ENCODE peak calls at places on chromosome 19, in seven cellular contexts. One of them, this sample, is unnamed.

GRCh38 chr19:42113641-42114348 is 18.5 kb downstream of the POU2F2 start:
- DNase-seq in pancreas: peak; percentile 34
- DNase-seq in psoas muscle: peak; percentile 61
- DNase-seq in tibial nerve: no peak
- DNase-seq in esophagus squamous epithelium: no peak
- DNase-seq in aorta: peak; percentile 81
- DNase-seq in SJCRH30: peak; percentile 69
- DNase-seq in this sample: no peak

GRCh38 chr19:21947775-21948174 is 63.0 kb downstream of the ZNF208 start:
- DNase-seq in esophagus squamous epithelium: no peak
- DNase-seq in tibial nerve: no peak
- DNase-seq in aorta: no peak
- DNase-seq in SJCRH30: peak; percentile 4
- DNase-seq in pancreas: no peak
- DNase-seq in psoas muscle: no peak
- DNase-seq in this sample: no peak

GRCh38 chr19:16715613-16716012 is 4.0 kb upstream of the NWD1 start:
- DNase-seq in esophagus squamous epithelium: no peak
- DNase-seq in tibial nerve: no peak
- DNase-seq in pancreas: no peak
- DNase-seq in psoas muscle: no peak
- DNase-seq in SJCRH30: no peak
- DNase-seq in aorta: no peak
- DNase-seq in this sample: no peak

GRCh38 chr19:18998276-18998675 is 35.0 kb downstream of the SUGP2 start:
- DNase-seq in aorta: no peak
- DNase-seq in SJCRH30: no peak
- DNase-seq in psoas muscle: no peak
- DNase-seq in tibial nerve: no peak
- DNase-seq in esophagus squamous epithelium: no peak
- DNase-seq in pancreas: no peak
- DNase-seq in this sample: no peak

GRCh38 chr19:30371157-30371845 is 883 bp upstream of the ZNF536 start:
- DNase-seq in psoas muscle: no peak
- DNase-seq in tibial nerve: no peak
- DNase-seq in pancreas: no peak
- DNase-seq in SJCRH30: peak; percentile 38
- DNase-seq in esophagus squamous epithelium: no peak
- DNase-seq in aorta: no peak
- DNase-seq in this sample: no peak

GRCh38 chr19:17681505-17682125 is 6.5 kb downstream of the UNC13A start:
- DNase-seq in pancreas: no peak
- DNase-seq in aorta: peak; percentile 87
- DNase-seq in psoas muscle: peak; percentile 31
- DNase-seq in SJCRH30: peak; percentile 81
- DNase-seq in esophagus squamous epithelium: no peak
- DNase-seq in tibial nerve: no peak
- DNase-seq in this sample: no peak

GRCh38 chr19:42412223-42412622 is 15.0 kb downstream of the LIPE start:
- DNase-seq in pancreas: no peak
- DNase-seq in SJCRH30: peak; percentile 73
- DNase-seq in psoas muscle: no peak
- DNase-seq in esophagus squamous epithelium: no peak
- DNase-seq in tibial nerve: no peak
- DNase-seq in aorta: no peak
- DNase-seq in this sample: peak; percentile 83

GRCh38 chr19:27652281-27652680 is 1560.7 kb downstream of the UQCRFS1 start:
- DNase-seq in aorta: no peak
- DNase-seq in esophagus squamous epithelium: no peak
- DNase-seq in pancreas: no peak
- DNase-seq in psoas muscle: no peak
- DNase-seq in SJCRH30: no peak
- DNase-seq in tibial nerve: no peak
- DNase-seq in this sample: no peak

GRCh38 chr19:53333071-53333465 is 481 bp upstream of the ZNF845 start:
- DNase-seq in SJCRH30: peak; percentile 69
- DNase-seq in tibial nerve: no peak
- DNase-seq in psoas muscle: peak; percentile 29
- DNase-seq in esophagus squamous epithelium: no peak
- DNase-seq in aorta: peak; percentile 83
- DNase-seq in pancreas: peak; percentile 55
- DNase-seq in this sample: peak; percentile 34

GRCh38 chr19:53903055-53903680 is 5.9 kb upstream of the CACNG7 start:
- DNase-seq in psoas muscle: no peak
- DNase-seq in tibial nerve: no peak
- DNase-seq in SJCRH30: no peak
- DNase-seq in pancreas: no peak
- DNase-seq in aorta: no peak
- DNase-seq in esophagus squamous epithelium: no peak
- DNase-seq in this sample: no peak

GRCh38 chr19:13839193-13839937 is 37.6 kb upstream of the NANOS3 start:
- DNase-seq in aorta: peak; percentile 97
- DNase-seq in SJCRH30: peak; percentile 83
- DNase-seq in psoas muscle: peak; percentile 93
- DNase-seq in tibial nerve: peak; percentile 84
- DNase-seq in esophagus squamous epithelium: no peak
- DNase-seq in pancreas: peak; percentile 86
- DNase-seq in this sample: no peak

GRCh38 chr19:49672131-49672919 is 4.7 kb upstream of the PRMT1 start:
- DNase-seq in SJCRH30: peak; percentile 65
- DNase-seq in tibial nerve: peak; percentile 40
- DNase-seq in esophagus squamous epithelium: no peak
- DNase-seq in psoas muscle: peak; percentile 80
- DNase-seq in pancreas: peak; percentile 91
- DNase-seq in aorta: peak; percentile 94
- DNase-seq in this sample: peak; percentile 67

GRCh38 chr19:42488783-42489521 is 39.3 kb downstream of the CEACAM1 start:
- DNase-seq in psoas muscle: no peak
- DNase-seq in SJCRH30: no peak
- DNase-seq in tibial nerve: no peak
- DNase-seq in pancreas: no peak
- DNase-seq in aorta: no peak
- DNase-seq in esophagus squamous epithelium: no peak
- DNase-seq in this sample: no peak

GRCh38 chr19:42199440-42200115 is 17.9 kb downstream of the DEDD2 start:
- DNase-seq in psoas muscle: peak; percentile 43
- DNase-seq in esophagus squamous epithelium: no peak
- DNase-seq in SJCRH30: no peak
- DNase-seq in aorta: peak; percentile 76
- DNase-seq in pancreas: peak; percentile 68
- DNase-seq in tibial nerve: no peak
- DNase-seq in this sample: no peak

GRCh38 chr19:29524912-29525870 is 603 bp upstream of the VSTM2B start:
- DNase-seq in esophagus squamous epithelium: no peak
- DNase-seq in psoas muscle: no peak
- DNase-seq in aorta: peak; percentile 34
- DNase-seq in SJCRH30: no peak
- DNase-seq in pancreas: peak; percentile 60
- DNase-seq in tibial nerve: no peak
- DNase-seq in this sample: no peak

GRCh38 chr19:50818859-50819472 is 4.6 kb downstream of the KLK1 start:
- DNase-seq in SJCRH30: no peak
- DNase-seq in esophagus squamous epithelium: no peak
- DNase-seq in tibial nerve: no peak
- DNase-seq in psoas muscle: no peak
- DNase-seq in aorta: no peak
- DNase-seq in pancreas: no peak
- DNase-seq in this sample: no peak

GRCh38 chr19:10230904-10231623 is at the start of gene S1PR2:
- DNase-seq in pancreas: peak; percentile 84
- DNase-seq in SJCRH30: peak; percentile 77
- DNase-seq in aorta: peak; percentile 93
- DNase-seq in psoas muscle: peak; percentile 87
- DNase-seq in tibial nerve: peak; percentile 70
- DNase-seq in esophagus squamous epithelium: no peak
- DNase-seq in this sample: no peak

GRCh38 chr19:16371540-16371986 is 46.9 kb downstream of the KLF2 start:
- DNase-seq in aorta: peak; percentile 84
- DNase-seq in esophagus squamous epithelium: peak; percentile 58
- DNase-seq in tibial nerve: no peak
- DNase-seq in psoas muscle: peak; percentile 54
- DNase-seq in pancreas: no peak
- DNase-seq in SJCRH30: no peak
- DNase-seq in this sample: no peak

GRCh38 chr19:34430738-34431625 is 2.8 kb downstream of the UBA2 start:
- DNase-seq in tibial nerve: no peak
- DNase-seq in aorta: no peak
- DNase-seq in psoas muscle: no peak
- DNase-seq in SJCRH30: peak; percentile 42
- DNase-seq in pancreas: no peak
- DNase-seq in esophagus squamous epithelium: no peak
- DNase-seq in this sample: no peak

GRCh38 chr19:5067666-5068065 is 98.8 kb downstream of the KDM4B start:
- DNase-seq in psoas muscle: no peak
- DNase-seq in aorta: no peak
- DNase-seq in tibial nerve: no peak
- DNase-seq in pancreas: peak; percentile 66
- DNase-seq in SJCRH30: no peak
- DNase-seq in esophagus squamous epithelium: no peak
- DNase-seq in this sample: no peak
- H3K27ac ChIP-seq in psoas muscle: no peak overlapping the region
- H3K27ac ChIP-seq in aorta: no peak overlapping the region
- H3K27ac ChIP-seq in tibial nerve: no peak overlapping the region
- H3K27ac ChIP-seq in pancreas: no peak overlapping the region
- H3K27ac ChIP-seq in SJCRH30: no peak overlapping the region
- H3K27ac ChIP-seq in esophagus squamous epithelium: no peak overlapping the region
- H3K27ac ChIP-seq in this sample: no peak overlapping the region

DNA sequence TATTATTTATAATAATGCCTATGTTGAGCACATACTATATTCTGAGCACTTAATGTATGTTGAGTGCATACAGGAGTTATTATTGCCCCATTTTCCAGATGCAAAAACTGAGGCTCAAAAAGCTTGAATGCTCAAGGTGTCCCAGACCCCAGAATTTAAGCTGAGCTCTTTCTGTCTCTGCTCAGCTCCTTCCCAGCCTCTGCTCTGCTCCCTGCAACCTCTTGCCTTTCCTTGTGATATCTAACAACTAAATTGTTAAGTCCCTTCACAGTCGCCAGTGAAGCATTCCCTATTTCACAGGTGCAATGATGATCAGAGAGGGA is 4.2 kb downstream of the NOTCH3 start:
- DNase-seq in pancreas: no peak
- DNase-seq in esophagus squamous epithelium: no peak
- DNase-seq in psoas muscle: no peak
- DNase-seq in tibial nerve: no peak
- DNase-seq in aorta: no peak
- DNase-seq in SJCRH30: no peak
- DNase-seq in this sample: no peak
- H3K4me3 ChIP-seq in pancreas: no peak overlapping the region
- H3K4me3 ChIP-seq in esophagus squamous epithelium: peak overlapping the region; percentile 36
- H3K4me3 ChIP-seq in psoas muscle: peak overlapping the region; percentile 41
- H3K4me3 ChIP-seq in tibial nerve: no peak overlapping the region
- H3K4me3 ChIP-seq in aorta: no peak overlapping the region
- H3K4me3 ChIP-seq in SJCRH30: no peak overlapping the region
- H3K4me3 ChIP-seq in this sample: no peak overlapping the region

GRCh38 chr19:48571378-48572162 is 19.6 kb downstream of the SULT2B1 start:
- DNase-seq in aorta: no peak
- DNase-seq in SJCRH30: no peak
- DNase-seq in tibial nerve: no peak
- DNase-seq in psoas muscle: no peak
- DNase-seq in pancreas: no peak
- DNase-seq in esophagus squamous epithelium: no peak
- DNase-seq in this sample: no peak

GRCh38 chr19:48565090-48565489 is 13.1 kb downstream of the SULT2B1 start:
- DNase-seq in tibial nerve: no peak
- DNase-seq in SJCRH30: peak; percentile 53
- DNase-seq in pancreas: no peak
- DNase-seq in aorta: no peak
- DNase-seq in psoas muscle: no peak
- DNase-seq in esophagus squamous epithelium: no peak
- DNase-seq in this sample: no peak

GRCh38 chr19:48569814-48570213 is 17.8 kb downstream of the SULT2B1 start:
- DNase-seq in esophagus squamous epithelium: no peak
- DNase-seq in tibial nerve: no peak
- DNase-seq in aorta: no peak
- DNase-seq in pancreas: no peak
- DNase-seq in SJCRH30: peak; percentile 71
- DNase-seq in psoas muscle: no peak
- DNase-seq in this sample: no peak

GRCh38 chr19:48573163-48573505 is 21.2 kb downstream of the SULT2B1 start:
- DNase-seq in SJCRH30: no peak
- DNase-seq in pancreas: no peak
- DNase-seq in esophagus squamous epithelium: no peak
- DNase-seq in aorta: no peak
- DNase-seq in tibial nerve: no peak
- DNase-seq in psoas muscle: no peak
- DNase-seq in this sample: no peak

DNA sequence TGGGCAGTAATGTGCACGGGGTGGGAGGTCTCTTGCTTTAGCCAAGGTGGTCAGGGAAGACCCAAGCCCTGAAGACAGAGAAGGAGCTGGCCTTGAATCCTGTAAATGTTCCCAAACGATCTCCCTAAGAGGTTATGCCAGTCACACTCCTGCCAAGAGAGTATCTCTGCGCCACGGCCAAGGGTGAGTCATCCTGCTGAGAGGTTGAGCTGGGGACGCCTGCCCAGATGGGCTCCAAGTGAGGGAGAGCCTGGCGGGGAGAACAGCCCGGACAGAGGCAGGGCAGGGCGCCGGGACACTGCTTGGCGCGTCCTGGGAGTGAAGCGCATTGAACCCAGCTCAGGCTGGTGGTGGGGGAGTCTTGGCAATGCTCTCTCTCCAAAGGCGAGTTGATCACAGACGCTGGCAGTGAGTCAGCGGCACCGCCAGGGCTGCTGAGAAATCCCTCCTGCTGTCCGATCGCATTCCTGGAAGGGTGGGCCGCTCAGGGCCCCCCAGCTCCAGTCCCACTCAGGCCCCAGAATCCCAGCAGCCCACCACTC is 16.4 kb downstream of the SULT2B1 start:
- DNase-seq in aorta: peak; percentile 95
- DNase-seq in tibial nerve: peak; percentile 56
- DNase-seq in SJCRH30: peak; percentile 81
- DNase-seq in psoas muscle: peak; percentile 93
- DNase-seq in pancreas: peak; percentile 85
- DNase-seq in esophagus squamous epithelium: no peak
- DNase-seq in this sample: peak; percentile 60
- H3K27me3 ChIP-seq in aorta: no peaks in the 10 kb centered on the region
- H3K27me3 ChIP-seq in tibial nerve: peaks cover 38% of the 10 kb centered on the region
- H3K27me3 ChIP-seq in SJCRH30: no peaks in the 10 kb centered on the region
- H3K27me3 ChIP-seq in psoas muscle: no peaks in the 10 kb centered on the region
- H3K27me3 ChIP-seq in pancreas: no peaks in the 10 kb centered on the region
- H3K27me3 ChIP-seq in esophagus squamous epithelium: no peaks in the 10 kb centered on the region
- H3K27me3 ChIP-seq in this sample: no peaks in the 10 kb centered on the region

DNA sequence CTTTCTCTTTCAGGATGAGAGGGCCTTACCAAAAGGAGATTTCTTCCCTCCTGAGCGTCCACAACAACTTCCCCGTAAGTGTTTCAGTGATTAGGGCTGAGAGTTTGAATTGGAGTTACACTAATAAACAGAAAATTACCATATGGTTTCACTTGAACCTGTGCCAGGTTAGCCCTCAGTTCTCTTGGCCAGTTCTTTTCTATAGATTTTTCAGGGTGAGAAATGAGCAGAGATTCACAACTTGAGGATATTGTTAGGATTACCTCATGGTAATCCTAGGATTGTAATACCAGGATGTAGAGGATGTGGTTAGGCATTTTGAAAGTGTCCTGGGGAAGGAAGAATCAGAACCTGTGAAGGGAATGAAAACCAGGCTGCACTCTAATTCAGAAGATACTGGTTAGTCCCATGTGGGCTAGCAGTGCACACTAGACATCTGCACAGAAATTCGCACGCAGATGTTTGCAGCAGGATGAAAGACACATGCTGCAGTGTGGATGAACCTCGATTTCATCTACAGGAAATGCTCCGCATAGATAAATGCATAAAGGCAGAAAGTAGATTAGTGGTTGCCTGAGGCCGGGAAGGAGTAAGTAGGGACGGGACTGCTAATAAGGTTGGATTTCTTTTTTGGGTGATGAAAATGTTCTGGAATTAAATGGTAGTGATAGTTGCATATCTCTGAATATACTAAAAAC is 24.1 kb downstream of the HNRNPM start:
- DNase-seq in pancreas: no peak
- DNase-seq in esophagus squamous epithelium: no peak
- DNase-seq in tibial nerve: no peak
- DNase-seq in psoas muscle: no peak
- DNase-seq in aorta: no peak
- DNase-seq in SJCRH30: no peak
- DNase-seq in this sample: no peak
- H3K27ac ChIP-seq in pancreas: no peak overlapping the region
- H3K27ac ChIP-seq in esophagus squamous epithelium: no peak overlapping the region
- H3K27ac ChIP-seq in tibial nerve: no peak overlapping the region
- H3K27ac ChIP-seq in psoas muscle: no peak overlapping the region
- H3K27ac ChIP-seq in aorta: no peak overlapping the region
- H3K27ac ChIP-seq in SJCRH30: no peak overlapping the region
- H3K27ac ChIP-seq in this sample: no peak overlapping the region

This sample was measured in dorsolateral prefrontal cortex.